ENCODE peak calls at places on chromosomes 4 and X, in five cellular contexts. W, L, F, V and T are unnamed samples.

GRCh38 chr4:183688216-183688615 is 29.1 kb downstream of the TRAPPC11 start:
- DNase-seq in V (no peak), F (no peak), W (no peak), L (no peak), T (no peak)

GRCh38 chrX:63350551-63350950 is 581 bp downstream of the SPIN4 start:
- DNase-seq in F (peak), L (peak), V (no peak), W (peak), T (no peak)

GRCh38 chr4:156815717-156816319 is 155.8 kb downstream of the PDGFC start:
- DNase-seq in F (no peak), L (no peak), V (no peak), W (no peak), T (no peak)

GRCh38 chr4:47553329-47554125 is 68.5 kb downstream of the ATP10D start:
- DNase-seq in F (no peak), W (no peak), V (no peak), L (no peak), T (no peak)

GRCh38 chr4:185235480-185236154 is 26.2 kb downstream of the SNX25 start:
- DNase-seq in F (no peak), L (peak), W (peak), V (no peak), T (no peak)

GRCh38 chr4:146299605-146300004 is 85.3 kb downstream of the REELD1 start:
- DNase-seq in L (no peak), F (no peak), W (no peak), V (no peak), T (no peak)

GRCh38 chr4:103692615-103693014 is 27.2 kb downstream of the TACR3 start:
- DNase-seq in L (no peak), V (no peak), W (no peak), F (no peak), T (no peak)

GRCh38 chrX:29535212-29536162 is 679.9 kb upstream of the MAGEB2 start:
- DNase-seq in F (peak), L (peak), V (no peak), W (peak), T (no peak)

GRCh38 chr4:17561195-17561909 is 15.6 kb upstream of the LAP3 start:
- DNase-seq in W (peak), L (peak), F (peak), V (no peak), T (no peak)

GRCh38 chr4:128670434-128670999 is 139.0 kb upstream of the JADE1 start:
- DNase-seq in F (no peak), L (no peak), V (no peak), W (no peak), T (no peak)

GRCh38 chrX:30981968-30982367 is 89.9 kb downstream of the FTHL17 start:
- DNase-seq in W (no peak), L (no peak), F (no peak), V (no peak), T (no peak)

GRCh38 chr4:141731481-141731880 is 95.1 kb downstream of the IL15 start:
- DNase-seq in F (peak), L (no peak), W (no peak), V (no peak), T (no peak)

GRCh38 chr4:182177166-182177565 is 66.0 kb upstream of the TENM3 start:
- DNase-seq in V (no peak), L (no peak), W (no peak), F (no peak), T (no peak)

GRCh38 chrX:121135488-121136207 is 88.2 kb downstream of the GLUD2 start:
- DNase-seq in F (no peak), W (no peak), V (no peak), L (no peak), T (no peak)

GRCh38 chr4:2352729-2353221 is 65.7 kb downstream of the ZFYVE28 start:
- DNase-seq in V (no peak), W (no peak), F (no peak), L (no peak), T (no peak)

GRCh38 chr4:74794341-74794801 is at the start of gene BTC:
- DNase-seq in L (no peak), W (peak), F (peak), V (peak), T (no peak)

GRCh38 chr4:98659106-98659592 is 738 bp upstream of the TSPAN5 start:
- DNase-seq in V (no peak), L (peak), W (peak), F (peak), T (no peak)

GRCh38 chr4:169640261-169640880 is 20.0 kb downstream of the CLCN3 start:
- DNase-seq in L (peak), V (no peak), W (peak), F (peak), T (no peak)

GRCh38 chr4:187128226-187128625 is 404.6 kb upstream of the FAT1 start:
- DNase-seq in L (peak), F (peak), W (peak), V (no peak), T (peak)

GRCh38 chr4:111330786-111331185 is 707.9 kb upstream of the PITX2 start:
- DNase-seq in V (no peak), F (peak), W (peak), L (peak), T (no peak)

GRCh38 chr4:8771258-8771590 is 100.4 kb downstream of the HMX1 start:
- DNase-seq in W (no peak), L (no peak), F (no peak), V (no peak), T (no peak)

GRCh38 chrX:10254746-10255145 is 98.0 kb downstream of the CLCN4 start:
- DNase-seq in L (no peak), F (peak), V (no peak), W (peak), T (no peak)

GRCh38 chr4:107824367-107825071 is at the start of gene SGMS2:
- DNase-seq in F (peak), V (peak), L (peak), W (peak), T (peak)

GRCh38 chr4:153450545-153450917 is 15.6 kb upstream of the TMEM131L start:
- DNase-seq in W (no peak), L (no peak), F (no peak), V (no peak), T (no peak)

GRCh38 chr4:88003261-88003660 is 4.2 kb upstream of the PKD2 start:
- DNase-seq in W (no peak), F (peak), V (no peak), L (no peak), T (no peak)
- H2AFZ ChIP-seq in W (no peak), F (peak), V (no peak), L (peak), T (peak)

GRCh38 chr4:154740462-154740861 is 3.3 kb upstream of the LRAT start:
- DNase-seq in V (no peak), F (no peak), W (no peak), L (no peak), T (no peak)

GRCh38 chr4:154743683-154744340 is at the start of gene LRAT:
- DNase-seq in W (no peak), F (peak), V (peak), L (no peak), T (no peak)

GRCh38 chr4:154741131-154741530 is 2.7 kb upstream of the LRAT start:
- DNase-seq in V (no peak), W (no peak), F (no peak), L (no peak), T (no peak)

GRCh38 chr4:154744341-154744948 is 645 bp downstream of the LRAT start:
- DNase-seq in F (no peak), W (no peak), L (no peak), V (no peak), T (no peak)

DNA sequence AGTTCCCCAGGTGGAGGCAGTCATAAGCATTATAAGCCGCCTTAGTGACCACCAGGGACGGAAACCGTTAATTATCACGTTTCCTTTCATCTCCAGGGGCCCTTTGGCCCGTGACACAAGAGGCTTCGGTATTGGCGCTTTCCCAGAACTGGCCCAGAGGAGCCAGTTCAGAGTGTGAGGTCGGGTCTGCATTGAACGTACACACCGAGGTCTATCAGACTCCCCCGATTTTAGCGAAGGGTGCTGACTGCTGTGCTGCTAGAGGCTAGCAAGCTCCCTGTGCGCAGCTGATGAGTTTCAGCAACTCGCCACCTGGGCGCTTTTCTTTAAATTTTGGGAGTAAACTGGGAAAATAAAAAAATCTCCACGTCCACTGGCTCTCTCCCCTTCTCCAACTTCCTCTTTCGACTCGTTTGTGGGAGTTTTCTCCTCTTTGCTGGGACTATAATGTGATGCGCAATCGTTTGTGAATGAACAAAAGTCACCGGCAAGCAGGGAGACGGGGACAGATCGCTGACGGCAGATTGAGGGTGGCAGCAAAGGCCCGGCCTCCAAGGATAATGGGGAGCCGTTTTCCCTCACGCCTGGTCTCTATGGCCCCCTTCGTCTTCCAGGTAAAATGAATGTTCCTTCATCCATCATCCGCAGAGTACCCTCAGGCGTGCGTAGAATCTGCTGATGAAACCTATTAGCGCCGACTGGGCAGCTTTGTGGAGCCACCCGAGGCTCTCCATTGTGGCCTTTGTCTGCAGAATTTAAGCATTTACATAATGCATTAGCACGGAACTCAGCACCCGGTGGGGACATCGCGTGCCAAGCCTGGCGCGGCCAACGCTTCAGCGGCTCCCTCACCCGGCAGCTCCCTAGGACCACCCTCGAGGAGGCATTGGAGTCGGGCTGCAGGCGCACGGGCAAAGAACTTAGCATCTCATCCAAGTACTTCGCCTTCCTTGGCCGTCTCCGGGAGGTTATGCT is 1.6 kb upstream of the LRAT start:
- DNase-seq in W (peak), V (no peak), L (peak), F (peak), T (no peak)
- TF ChIP-seq EZH2 in W (peak), V (no peak), L (peak), F (peak), T (peak)

DNA sequence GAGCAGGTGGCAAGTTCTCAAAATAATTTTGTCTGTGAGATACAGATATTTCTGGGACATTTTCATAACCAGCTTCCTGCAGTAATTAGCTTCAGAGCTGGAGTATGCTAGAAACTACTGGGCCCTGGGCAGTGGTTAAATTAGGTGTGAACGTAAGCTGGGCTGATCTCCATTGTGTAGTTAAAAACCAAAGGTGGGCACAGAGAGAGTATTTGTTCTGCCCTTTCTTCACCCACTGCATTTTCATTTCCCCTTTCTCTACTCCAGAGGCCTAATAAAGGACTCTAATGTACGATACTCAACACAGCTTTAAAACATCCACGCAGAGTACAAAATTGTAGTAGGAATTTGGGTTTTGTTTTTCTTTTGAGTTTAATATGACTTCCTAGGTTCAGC is 252.7 kb downstream of the SPRY1 start:
- DNase-seq in L (no peak), W (no peak), F (no peak), V (no peak), T (no peak)
- H3K4me2 ChIP-seq in L (peak), W (peak), F (peak), V (no peak), T (peak)

GRCh38 chr4:151603377-151603776 is 157.4 kb downstream of the GATB start:
- DNase-seq in F (no peak), W (no peak), V (no peak), L (no peak), T (no peak)
- H2AFZ ChIP-seq in F (no peak), W (no peak), V (no peak), L (no peak), T (no peak)

GRCh38 chr4:82799006-82799881 is 648 bp upstream of the SCD5 start:
- DNase-seq in V (no peak), L (no peak), F (peak), W (no peak), T (no peak)
- TF ChIP-seq EZH2 in V (no peak), L (no peak), F (no peak), W (no peak), T (no peak)

DNA sequence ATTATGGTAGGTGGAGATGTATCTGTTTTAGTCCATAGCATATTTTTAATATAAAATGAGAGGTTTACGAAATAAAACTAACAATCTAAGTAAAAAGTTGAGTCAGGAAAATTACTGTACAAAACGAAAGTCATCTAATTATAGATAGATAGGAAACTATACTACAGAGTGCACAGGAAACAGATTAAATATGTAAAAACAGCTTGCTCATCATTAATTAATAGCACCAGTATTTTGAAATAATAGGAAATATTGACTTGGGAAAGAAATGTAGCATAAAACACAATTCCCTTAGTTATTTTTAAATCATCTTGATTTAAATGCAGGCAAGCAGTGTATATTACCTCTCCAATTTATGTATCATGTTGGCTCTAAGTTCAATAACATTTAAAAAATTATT is 227.9 kb downstream of the GPM6A start:
- DNase-seq in V (no peak), L (no peak), W (no peak), F (no peak), T (no peak)
- H3K4me2 ChIP-seq in V (no peak), L (no peak), W (no peak), F (no peak), T (no peak)

DNA sequence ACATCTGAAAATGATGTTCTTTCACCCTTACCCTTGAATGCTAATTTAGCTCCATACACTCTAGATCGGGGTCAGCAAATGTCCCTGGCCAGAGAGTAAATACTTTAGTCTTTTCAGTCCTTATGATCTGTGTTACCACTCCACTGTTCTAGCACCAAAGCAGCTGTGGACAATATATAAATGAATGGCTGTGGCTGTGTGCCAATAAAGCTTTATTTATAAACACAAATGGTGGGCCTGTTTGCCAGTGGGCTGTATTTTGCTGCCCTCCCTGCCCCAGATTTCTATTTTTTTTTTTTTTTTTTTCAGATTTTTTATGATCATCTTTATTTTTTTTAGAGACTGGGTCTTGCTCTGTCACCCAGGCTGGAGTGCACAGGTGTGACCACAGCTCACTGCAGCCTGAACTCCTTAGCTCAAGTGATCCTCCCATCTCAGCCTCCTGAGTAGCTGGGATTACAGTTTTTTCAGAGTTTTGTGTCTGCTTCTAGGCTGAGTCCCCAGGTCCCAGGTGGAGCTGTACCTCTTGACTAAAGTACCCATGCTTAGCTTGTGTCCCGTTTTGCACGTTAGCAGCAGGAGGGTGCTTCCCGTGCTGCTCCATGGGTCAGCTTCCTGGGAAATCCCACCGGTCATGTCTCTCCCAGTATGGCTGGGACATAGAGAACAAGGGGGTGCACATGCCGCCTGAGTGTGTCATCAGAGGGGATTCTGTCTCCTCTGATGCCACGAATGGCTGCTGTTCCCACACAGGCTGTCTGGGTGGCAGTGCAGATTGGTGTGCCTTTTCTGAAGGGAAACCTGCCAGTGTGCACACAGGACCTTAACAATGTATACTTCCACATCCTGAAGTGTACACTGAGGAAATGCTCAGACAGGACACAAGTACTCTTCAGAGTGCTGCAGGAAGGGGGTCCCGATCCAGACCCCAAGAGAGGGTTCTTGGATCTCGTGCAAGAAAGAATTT is 16.0 kb upstream of the GRPEL1 start:
- DNase-seq in V (no peak), W (no peak), L (no peak), F (no peak), T (no peak)
- H2AFZ ChIP-seq in V (no peak), W (peak), L (peak), F (no peak), T (no peak)